ENCODE peak calls at places on chromosomes 13 and 19, in ten cellular contexts. X is NCI-H1092, P is NCI-H1417, I is fibroblast of gingiva, G is mesendoderm, F is SK-N-MC, Q is fibroblast of the conjunctiva, V is endodermal cell, A is tibial artery, M is NCI-H187. L is an unnamed sample.

GRCh38 chr19:3343619-3344502 is 22.5 kb upstream of the NFIC start:
- DNase-seq in X (no peak), P (no peak), I (peak; percentile 98), G (peak; percentile 55), F (no peak), Q (peak; percentile 72), V (peak; percentile 81), A (peak; percentile 97), M (no peak), L (peak; percentile 91)

GRCh38 chr19:53094749-53095575 is 8.3 kb downstream of the ZNF160 start:
- DNase-seq in X (no peak), P (no peak), I (no peak), G (peak; percentile 90), F (no peak), Q (no peak), V (peak; percentile 94), A (no peak), M (no peak), L (no peak)

GRCh38 chr19:40613669-40614594 is 12.8 kb downstream of the LTBP4 start:
- DNase-seq in X (peak; percentile 37), P (no peak), I (peak; percentile 93), G (peak; percentile 96), F (no peak), Q (peak; percentile 79), V (peak; percentile 95), A (peak; percentile 90), M (peak; percentile 70), L (peak; percentile 80)

GRCh38 chr19:12543855-12544254 is 7.4 kb downstream of the ZNF564 start:
- DNase-seq in X (no peak), P (no peak), I (peak; percentile 14), G (no peak), F (no peak), Q (no peak), V (no peak), A (no peak), M (no peak), L (no peak)

GRCh38 chr19:6393982-6394412 is 1.0 kb upstream of the GTF2F1 start:
- DNase-seq in X (no peak), P (no peak), I (no peak), G (no peak), F (no peak), Q (no peak), V (no peak), A (no peak), M (peak; percentile 26), L (no peak)

GRCh38 chr13:57698851-57699250 is 67.3 kb downstream of the PCDH17 start:
- DNase-seq in X (no peak), P (no peak), I (no peak), G (no peak), F (no peak), Q (no peak), V (no peak), A (no peak), M (no peak), L (no peak)

GRCh38 chr19:41694196-41694595 is 6.1 kb upstream of the CEACAM7 start:
- DNase-seq in X (no peak), P (no peak), I (no peak), G (no peak), F (no peak), Q (no peak), V (no peak), A (no peak), M (no peak), L (no peak)

GRCh38 chr19:50202399-50202798 is 1.0 kb upstream of the MYH14 start:
- DNase-seq in X (no peak), P (no peak), I (no peak), G (no peak), F (no peak), Q (no peak), V (no peak), A (no peak), M (no peak), L (no peak)

GRCh38 chr13:95660981-95661581 is 15.9 kb upstream of the DNAJC3 start:
- DNase-seq in X (peak; percentile 50), P (peak; percentile 86), I (peak; percentile 41), G (peak; percentile 50), F (no peak), Q (no peak), V (no peak), A (no peak), M (no peak), L (no peak)

GRCh38 chr13:110705356-110705825 is 525 bp downstream of the CARS2 start:
- DNase-seq in X (no peak), P (peak; percentile 68), I (no peak), G (no peak), F (no peak), Q (no peak), V (no peak), A (no peak), M (no peak), L (no peak)

L was measured in psoas muscle.